ENCODE peak calls at places on chromosomes 1 and 21, in four cellular contexts. One of them, this sample, is unnamed.

GRCh38 chr1:157431751-157432150 is 120.6 kb downstream of the FCRL5 start:
- DNase-seq in left lung: no peak
- DNase-seq in mammary epithelial cell: peak
- DNase-seq in tibial artery: no peak
- DNase-seq in this sample: no peak

GRCh38 chr1:67004176-67004575 is 49.8 kb downstream of the SLC35D1 start:
- DNase-seq in tibial artery: no peak
- DNase-seq in left lung: no peak
- DNase-seq in mammary epithelial cell: no peak
- DNase-seq in this sample: no peak

GRCh38 chr21:35737425-35737824 is 322.9 kb downstream of the SETD4 start:
- DNase-seq in tibial artery: no peak
- DNase-seq in left lung: no peak
- DNase-seq in mammary epithelial cell: no peak
- DNase-seq in this sample: no peak

GRCh38 chr21:41559658-41560599 is 52.0 kb upstream of the TMPRSS2 start:
- DNase-seq in tibial artery: no peak
- DNase-seq in left lung: no peak
- DNase-seq in mammary epithelial cell: no peak
- DNase-seq in this sample: no peak

GRCh38 chr1:160169553-160170399 is 18.4 kb downstream of the ATP1A4 start:
- DNase-seq in left lung: no peak
- DNase-seq in tibial artery: no peak
- DNase-seq in mammary epithelial cell: no peak
- DNase-seq in this sample: no peak

GRCh38 chr1:35600593-35600992 is 27.5 kb downstream of the TFAP2E start:
- DNase-seq in mammary epithelial cell: no peak
- DNase-seq in tibial artery: no peak
- DNase-seq in left lung: no peak
- DNase-seq in this sample: no peak

GRCh38 chr21:42317826-42318746 is 2.9 kb upstream of the TFF3 start:
- DNase-seq in tibial artery: no peak
- DNase-seq in left lung: no peak
- DNase-seq in mammary epithelial cell: no peak
- DNase-seq in this sample: no peak

GRCh38 chr1:107273515-107273914 is 132.7 kb downstream of the NTNG1 start:
- DNase-seq in left lung: no peak
- DNase-seq in tibial artery: no peak
- DNase-seq in mammary epithelial cell: peak
- DNase-seq in this sample: no peak

GRCh38 chr1:201715801-201716741 is 112.9 kb upstream of the IPO9 start:
- DNase-seq in tibial artery: peak
- DNase-seq in mammary epithelial cell: no peak
- DNase-seq in left lung: peak
- DNase-seq in this sample: no peak

GRCh38 chr1:161309868-161310267 is at the start of gene MPZ:
- DNase-seq in left lung: no peak
- DNase-seq in tibial artery: no peak
- DNase-seq in mammary epithelial cell: no peak
- DNase-seq in this sample: no peak

GRCh38 chr1:181190362-181191035 is 102.0 kb downstream of the IER5 start:
- DNase-seq in mammary epithelial cell: no peak
- DNase-seq in left lung: no peak
- DNase-seq in tibial artery: no peak
- DNase-seq in this sample: no peak

GRCh38 chr1:51313961-51314777 is 16.2 kb downstream of the TTC39A start:
- DNase-seq in left lung: peak
- DNase-seq in mammary epithelial cell: peak
- DNase-seq in tibial artery: no peak
- DNase-seq in this sample: no peak

GRCh38 chr1:52386458-52386857 is 17.8 kb downstream of the ORC1 start:
- DNase-seq in left lung: no peak
- DNase-seq in mammary epithelial cell: no peak
- DNase-seq in tibial artery: no peak
- DNase-seq in this sample: no peak

GRCh38 chr1:208683141-208683540 is 439.0 kb upstream of the PLXNA2 start:
- DNase-seq in tibial artery: no peak
- DNase-seq in mammary epithelial cell: no peak
- DNase-seq in left lung: no peak
- DNase-seq in this sample: no peak

GRCh38 chr1:10987840-10988417 is 24.5 kb upstream of the TARDBP start:
- DNase-seq in left lung: no peak
- DNase-seq in mammary epithelial cell: no peak
- DNase-seq in tibial artery: no peak
- DNase-seq in this sample: no peak

GRCh38 chr1:224211262-224211962 is 28.4 kb downstream of the DEGS1 start:
- DNase-seq in tibial artery: no peak
- DNase-seq in left lung: no peak
- DNase-seq in mammary epithelial cell: peak
- DNase-seq in this sample: no peak

GRCh38 chr1:64437453-64437852 is 32.5 kb upstream of the CACHD1 start:
- DNase-seq in mammary epithelial cell: no peak
- DNase-seq in tibial artery: no peak
- DNase-seq in left lung: no peak
- DNase-seq in this sample: no peak

GRCh38 chr1:247373721-247374141 is 42.1 kb upstream of the ZNF496 start:
- DNase-seq in tibial artery: peak
- DNase-seq in mammary epithelial cell: peak
- DNase-seq in left lung: no peak
- DNase-seq in this sample: peak

GRCh38 chr1:110636149-110636935 is 30.2 kb upstream of the KCNA2 start:
- DNase-seq in mammary epithelial cell: no peak
- DNase-seq in tibial artery: no peak
- DNase-seq in left lung: no peak
- DNase-seq in this sample: no peak

GRCh38 chr1:98205291-98206017 is 284.6 kb upstream of the DPYD start:
- DNase-seq in tibial artery: no peak
- DNase-seq in mammary epithelial cell: peak
- DNase-seq in left lung: no peak
- DNase-seq in this sample: no peak

GRCh38 chr1:218384576-218384975 is 39.4 kb downstream of the TGFB2 start:
- DNase-seq in left lung: no peak
- DNase-seq in mammary epithelial cell: no peak
- DNase-seq in tibial artery: no peak
- DNase-seq in this sample: no peak

GRCh38 chr1:244349581-244350001 is 102.1 kb downstream of the ADSS2 start:
- DNase-seq in left lung: no peak
- DNase-seq in tibial artery: no peak
- DNase-seq in mammary epithelial cell: no peak
- DNase-seq in this sample: no peak

GRCh38 chr1:62247391-62248168 is 52.9 kb downstream of the L1TD1 start:
- DNase-seq in tibial artery: no peak
- DNase-seq in mammary epithelial cell: no peak
- DNase-seq in left lung: no peak
- DNase-seq in this sample: no peak

GRCh38 chr1:18112611-18113010 is 5.0 kb downstream of the IGSF21 start:
- DNase-seq in left lung: no peak
- DNase-seq in tibial artery: no peak
- DNase-seq in mammary epithelial cell: no peak
- DNase-seq in this sample: no peak

GRCh38 chr1:1255078-1255477 is 8.6 kb upstream of the C1QTNF12 start:
- DNase-seq in left lung: no peak
- DNase-seq in mammary epithelial cell: no peak
- DNase-seq in tibial artery: no peak
- DNase-seq in this sample: no peak

GRCh38 chr1:10387611-10388386 is 11.1 kb upstream of the PGD start:
- DNase-seq in mammary epithelial cell: peak
- DNase-seq in tibial artery: peak
- DNase-seq in left lung: peak
- DNase-seq in this sample: no peak

GRCh38 chr1:22930235-22930912 is 42.3 kb downstream of the LACTBL1 start:
- DNase-seq in mammary epithelial cell: peak
- DNase-seq in left lung: no peak
- DNase-seq in tibial artery: no peak
- DNase-seq in this sample: peak

GRCh38 chr1:25524568-25525359 is 18.6 kb upstream of the LDLRAP1 start:
- DNase-seq in left lung: no peak
- DNase-seq in mammary epithelial cell: no peak
- DNase-seq in tibial artery: no peak
- DNase-seq in this sample: no peak

GRCh38 chr1:230913496-230913895 is 45.2 kb upstream of the C1orf198 start:
- DNase-seq in tibial artery: no peak
- DNase-seq in left lung: no peak
- DNase-seq in mammary epithelial cell: no peak
- DNase-seq in this sample: no peak

DNA sequence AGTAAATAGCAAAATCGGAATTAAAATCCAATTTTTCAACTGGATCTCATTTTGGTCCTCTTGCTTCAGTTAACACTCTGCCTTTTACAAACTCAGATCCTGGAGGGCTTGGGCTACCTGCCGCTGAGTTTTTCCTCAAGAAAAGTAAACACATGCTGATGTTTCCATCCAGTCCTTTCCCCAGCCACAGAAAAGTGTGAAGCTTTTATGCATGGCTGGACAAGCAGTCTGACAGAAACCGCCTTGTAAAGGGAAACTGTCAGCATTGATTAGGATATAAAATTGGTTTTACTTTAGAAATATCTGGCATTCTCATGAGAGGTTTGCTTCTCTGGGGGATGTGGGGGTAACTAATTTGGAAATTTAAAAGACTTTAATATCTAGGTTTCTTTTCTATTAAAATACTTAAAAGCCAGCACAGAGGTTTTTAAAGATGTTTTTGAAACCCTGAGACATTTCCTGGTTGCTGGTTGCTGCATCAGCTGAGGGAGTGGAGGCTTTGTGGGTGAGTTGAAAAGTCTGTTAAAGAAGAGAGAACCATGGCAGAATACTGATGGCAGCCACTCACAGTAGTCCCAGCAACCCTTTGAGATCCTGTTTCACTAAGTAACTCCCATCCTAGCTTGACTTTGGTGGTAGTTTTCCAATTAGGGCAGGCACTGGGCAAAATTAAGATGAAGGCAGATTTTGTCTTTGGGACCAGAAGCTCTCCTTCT is 238.3 kb downstream of the PAPPA2 start:
- DNase-seq in tibial artery: no peak
- DNase-seq in left lung: no peak
- DNase-seq in mammary epithelial cell: no peak
- DNase-seq in this sample: no peak
- TF ChIP-seq CTCF in tibial artery: no peak
- TF ChIP-seq CTCF in left lung: no peak
- TF ChIP-seq CTCF in mammary epithelial cell: no peak
- TF ChIP-seq CTCF in this sample: no peak

DNA sequence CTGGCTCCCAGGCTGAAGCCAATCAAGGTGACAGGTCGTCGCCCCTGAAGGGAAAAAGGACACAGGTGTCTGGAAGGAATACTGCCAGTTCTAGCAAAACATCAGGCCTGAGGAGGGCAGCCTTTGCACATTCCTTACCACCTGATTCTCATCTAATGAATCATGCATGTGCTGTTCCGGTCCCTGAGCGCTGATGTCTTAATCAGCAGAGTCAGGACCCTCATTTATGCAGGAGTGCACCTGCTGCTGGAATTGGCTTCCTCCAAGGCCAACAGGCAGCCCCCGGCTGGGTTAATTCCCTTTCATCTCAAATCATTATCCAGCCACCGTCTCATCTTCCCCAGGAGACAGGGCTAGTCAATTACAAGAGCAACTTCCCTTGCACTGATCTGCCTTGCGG is 62.3 kb downstream of the TMCO4 start:
- DNase-seq in tibial artery: no peak
- DNase-seq in left lung: no peak
- DNase-seq in mammary epithelial cell: peak
- DNase-seq in this sample: no peak
- TF ChIP-seq CTCF in tibial artery: no peak
- TF ChIP-seq CTCF in left lung: no peak
- TF ChIP-seq CTCF in mammary epithelial cell: peak
- TF ChIP-seq CTCF in this sample: no peak

DNA sequence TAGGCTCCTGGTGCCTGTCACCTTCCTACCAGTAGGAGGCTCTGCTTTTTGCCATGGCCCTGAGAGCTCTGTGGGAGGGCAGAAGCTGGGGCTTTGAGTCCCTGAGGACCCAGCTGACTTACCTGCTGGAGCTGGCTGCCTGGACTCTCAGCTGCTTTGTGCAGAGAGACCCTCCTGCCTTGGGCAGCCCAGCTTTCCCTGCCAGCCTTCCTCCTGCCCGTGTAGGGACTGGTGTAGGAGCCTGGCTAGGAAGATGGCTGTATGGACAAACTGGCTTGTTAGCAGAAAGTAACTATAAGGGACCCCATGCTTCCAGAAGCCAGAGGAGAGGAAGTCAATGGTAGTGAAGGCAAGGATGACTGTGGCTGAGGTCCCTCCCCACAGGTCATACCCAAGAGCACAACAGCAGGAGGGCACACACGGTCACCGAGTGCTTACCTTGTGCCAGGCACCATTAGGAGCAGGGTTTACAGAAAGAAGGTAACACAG is 9.7 kb upstream of the CELSR2 start:
- DNase-seq in left lung: no peak
- DNase-seq in tibial artery: no peak
- DNase-seq in mammary epithelial cell: peak
- DNase-seq in this sample: peak
- TF ChIP-seq CTCF in left lung: peak
- TF ChIP-seq CTCF in tibial artery: peak
- TF ChIP-seq CTCF in mammary epithelial cell: peak
- TF ChIP-seq CTCF in this sample: peak

GRCh38 chr1:164821648-164822047 is 262.7 kb downstream of the PBX1 start:
- DNase-seq in tibial artery: no peak
- DNase-seq in mammary epithelial cell: no peak
- DNase-seq in left lung: no peak
- DNase-seq in this sample: no peak

GRCh38 chr1:164824542-164824941 is 265.6 kb downstream of the PBX1 start:
- DNase-seq in tibial artery: no peak
- DNase-seq in mammary epithelial cell: no peak
- DNase-seq in left lung: no peak
- DNase-seq in this sample: no peak

DNA sequence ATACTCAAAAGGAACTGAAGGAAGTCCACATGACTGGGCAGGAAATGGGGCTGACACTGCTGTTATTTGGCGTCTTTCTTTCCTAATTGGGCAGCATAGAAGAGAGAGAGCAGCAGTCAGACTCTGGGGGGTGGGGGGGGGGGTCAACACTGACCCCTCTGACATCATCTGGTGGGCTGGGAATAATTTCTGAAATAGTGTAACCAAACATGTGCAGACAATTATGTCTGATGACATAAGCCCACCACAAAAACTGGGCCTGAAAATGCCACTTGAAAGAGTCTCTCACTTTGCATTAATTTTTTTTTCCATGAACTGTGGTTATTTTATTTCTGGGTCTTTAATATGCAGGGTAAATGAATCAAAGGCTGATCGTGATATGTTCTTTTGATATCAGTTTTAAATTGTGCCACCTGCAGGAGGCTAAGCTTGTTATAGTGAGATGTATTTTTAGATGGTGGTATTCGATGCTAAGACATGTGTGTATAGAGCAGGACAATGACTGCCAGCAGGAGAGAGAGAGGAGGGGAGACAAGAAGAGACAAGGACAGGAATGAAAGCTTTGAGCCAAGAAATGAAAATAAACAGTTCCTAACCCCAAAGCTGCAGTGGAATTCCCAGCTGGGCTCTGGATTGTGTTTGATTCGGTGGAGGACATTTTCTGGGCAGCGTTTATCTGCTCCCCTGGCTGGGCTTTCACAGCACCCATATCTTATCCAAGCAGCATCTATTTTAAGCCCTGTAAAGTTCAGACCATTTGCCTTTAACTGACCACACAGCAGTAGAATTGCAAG is 264.7 kb downstream of the PBX1 start:
- DNase-seq in left lung: no peak
- DNase-seq in mammary epithelial cell: no peak
- DNase-seq in tibial artery: no peak
- DNase-seq in this sample: no peak
- TF ChIP-seq CTCF in left lung: no peak
- TF ChIP-seq CTCF in mammary epithelial cell: no peak
- TF ChIP-seq CTCF in tibial artery: no peak
- TF ChIP-seq CTCF in this sample: no peak

This sample was measured in progenitor cell of endocrine pancreas.